ENCODE peak calls at places on chromosomes 2 and 18, in nine cellular contexts. I, J, B, E, C, V, S, R and W are unnamed samples.

GRCh38 chr2:26068602-26069298 is 34.9 kb downstream of the RAB10 start:
- DNase-seq in B (peak; percentile 95), V (no peak), I (peak; percentile 37), C (peak; percentile 95), J (no peak), E (no peak), S (peak; percentile 81), R (no peak), W (no peak)

GRCh38 chr18:40159141-40160017 is 1795.7 kb upstream of the PIK3C3 start:
- DNase-seq in R (no peak), E (no peak), S (peak; percentile 21), B (peak; percentile 38), C (peak; percentile 41), V (no peak), I (no peak), J (no peak), W (no peak)

GRCh38 chr2:231692847-231693246 is 15.5 kb upstream of the PTMA start:
- DNase-seq in R (no peak), E (no peak), V (no peak), I (no peak), J (no peak), S (no peak), B (no peak), C (no peak), W (no peak)

GRCh38 chr2:227472265-227473018 is 486 bp downstream of the AGFG1 start:
- DNase-seq in J (peak; percentile 37), I (peak; percentile 26), C (peak; percentile 77), R (no peak), E (peak; percentile 45), V (peak; percentile 21), S (no peak), B (peak; percentile 66), W (peak; percentile 7)

GRCh38 chr18:63788447-63789096 is 13.4 kb downstream of the SERPINB7 start:
- DNase-seq in E (no peak), B (peak; percentile 90), I (no peak), V (no peak), S (peak; percentile 63), C (peak; percentile 4), J (peak; percentile 27), R (no peak), W (no peak)

GRCh38 chr2:108621087-108621559 is 86.9 kb downstream of the LIMS1 start:
- DNase-seq in I (peak; percentile 44), V (no peak), J (peak; percentile 71), S (peak; percentile 56), R (no peak), E (no peak), C (peak; percentile 64), B (peak; percentile 66), W (peak; percentile 56)

GRCh38 chr2:168116448-168116847 is 130.9 kb downstream of the STK39 start:
- DNase-seq in I (no peak), S (no peak), B (peak; percentile 25), C (no peak), E (no peak), V (no peak), R (no peak), J (no peak), W (no peak)

GRCh38 chr2:3461781-3462492 is 57.4 kb downstream of the ADI1 start:
- DNase-seq in I (no peak), J (no peak), C (peak; percentile 77), E (peak; percentile 8), R (no peak), V (no peak), S (peak; percentile 56), B (peak; percentile 74), W (no peak)

GRCh38 chr2:61470965-61471904 is at the start of gene USP34:
- DNase-seq in B (peak; percentile 99), S (peak; percentile 97), V (peak; percentile 97), E (peak; percentile 94), R (peak; percentile 95), I (peak; percentile 88), J (peak; percentile 95), C (peak; percentile 98), W (peak; percentile 93)

GRCh38 chr2:96485350-96485749 is 19.8 kb downstream of the NEURL3 start:
- DNase-seq in B (no peak), S (no peak), C (no peak), E (no peak), I (peak; percentile 38), R (no peak), J (no peak), V (no peak), W (no peak)

DNA sequence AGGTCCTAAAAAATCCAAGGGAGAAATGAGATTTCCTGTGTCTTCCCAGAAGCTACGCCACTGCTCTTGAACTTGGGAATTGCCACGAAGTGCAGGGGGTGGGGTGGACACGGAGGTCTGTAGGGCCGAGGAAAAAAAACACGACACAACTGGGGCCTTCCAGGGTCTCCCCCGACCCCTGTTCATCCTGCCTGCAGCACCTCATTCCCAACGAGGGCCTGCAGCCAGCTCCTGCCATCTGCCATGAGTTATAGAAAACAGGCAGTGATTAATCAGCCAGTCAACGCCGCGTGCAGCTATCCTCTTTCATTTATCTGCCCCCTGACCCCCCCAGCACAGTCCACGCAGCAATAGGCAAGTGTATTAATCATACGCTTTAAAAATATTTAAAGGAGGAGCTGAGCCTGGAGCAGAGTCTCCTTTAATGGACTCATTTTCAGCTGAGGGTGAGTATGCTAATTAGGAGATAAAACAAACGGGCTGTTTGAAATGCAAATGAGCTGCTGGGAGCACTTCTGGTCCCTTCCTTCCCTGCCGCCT is 209.9 kb downstream of the TFCP2L1 start:
- DNase-seq in V (no peak), C (peak; percentile 59), R (no peak), I (peak; percentile 86), E (peak; percentile 53), J (peak; percentile 54), B (peak; percentile 88), S (peak; percentile 92), W (no peak)
- TF ChIP-seq POLR2A in V (no peak), C (peak; percentile 88), R (no peak), I (peak; percentile 99), E (peak; percentile 29), J (peak; percentile 80), B (peak; percentile 96), S (peak; percentile 99), W (peak; percentile 10)

GRCh38 chr2:121248766-121249343 is 36.1 kb downstream of the TFCP2L1 start:
- DNase-seq in R (no peak), V (no peak), J (no peak), C (no peak), B (no peak), E (no peak), S (no peak), I (no peak), W (no peak)
- TF ChIP-seq POLR2A in R (no peak), V (no peak), J (no peak), C (no peak), B (no peak), E (no peak), S (no peak), I (no peak), W (no peak)

GRCh38 chr2:157468931-157469708 is 25.2 kb upstream of the CYTIP start:
- DNase-seq in E (no peak), B (peak; percentile 83), I (no peak), R (no peak), C (peak; percentile 3), J (no peak), S (no peak), V (no peak), W (no peak)

GRCh38 chr2:157473585-157473984 is 29.7 kb upstream of the CYTIP start:
- DNase-seq in R (no peak), V (no peak), E (no peak), I (no peak), B (no peak), C (no peak), S (no peak), J (no peak), W (no peak)

GRCh38 chr2:157470321-157470720 is 26.4 kb upstream of the CYTIP start:
- DNase-seq in S (no peak), J (no peak), R (no peak), E (no peak), B (peak; percentile 17), I (no peak), C (no peak), V (no peak), W (no peak)

GRCh38 chr2:157466764-157467163 is 22.9 kb upstream of the CYTIP start:
- DNase-seq in S (no peak), J (no peak), I (no peak), E (no peak), B (peak; percentile 65), C (no peak), R (no peak), V (no peak), W (no peak)

DNA sequence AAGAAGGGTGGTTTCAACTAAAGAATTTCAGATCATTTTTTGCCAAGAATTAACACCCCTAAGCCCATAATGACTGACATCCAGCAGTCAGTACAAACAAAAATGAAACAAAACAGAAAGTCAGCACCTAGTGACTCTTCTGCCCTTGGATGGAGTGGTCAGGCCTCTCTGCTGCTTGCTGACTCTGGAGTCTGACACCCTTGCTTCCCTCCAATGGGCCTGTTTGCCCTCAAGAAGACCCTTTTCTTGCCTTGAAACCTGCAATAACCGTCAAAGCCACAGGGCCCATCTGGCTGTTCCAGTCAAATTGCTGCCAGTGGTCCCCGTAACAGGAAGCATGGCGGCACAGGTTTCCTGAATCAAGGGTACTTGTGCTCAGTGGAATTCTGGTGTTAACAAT is 27.2 kb upstream of the CYTIP start:
- DNase-seq in J (no peak), S (no peak), R (no peak), C (no peak), B (no peak), V (no peak), E (no peak), I (no peak), W (no peak)
- TF ChIP-seq POLR2A in J (no peak), S (no peak), R (no peak), C (no peak), B (no peak), V (no peak), E (no peak), I (no peak), W (no peak)

DNA sequence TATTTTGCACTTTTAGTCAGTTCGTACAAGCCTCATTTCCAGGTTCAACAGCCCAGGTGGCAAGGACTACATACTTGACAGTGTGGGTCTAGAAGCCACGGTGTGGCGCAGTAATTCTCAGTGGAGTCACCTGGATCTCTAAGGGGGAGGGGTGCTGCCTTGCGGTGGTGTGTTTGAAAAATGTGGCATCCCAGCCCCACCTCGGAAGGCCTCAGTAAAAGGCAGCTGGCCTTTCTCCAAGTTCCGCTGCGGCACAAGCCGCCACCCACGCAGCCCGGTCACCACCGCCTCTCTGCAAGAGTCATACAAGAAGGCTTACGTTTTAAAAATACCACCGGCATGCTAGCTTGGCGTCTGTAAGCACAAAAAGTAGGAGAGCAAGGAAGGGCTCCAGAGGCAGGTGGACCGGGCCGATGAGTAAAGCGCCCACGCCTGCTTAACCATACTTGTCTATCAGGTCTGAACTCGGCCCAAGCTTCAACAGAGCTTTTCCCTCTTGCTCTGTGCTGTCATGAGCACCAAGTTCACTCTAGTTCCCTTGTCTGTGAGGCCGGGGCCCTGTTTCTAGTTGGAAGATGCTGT is 49.5 kb downstream of the SPRED2 start:
- DNase-seq in J (peak; percentile 87), I (peak; percentile 57), S (peak; percentile 74), B (peak; percentile 93), C (peak; percentile 85), E (peak; percentile 75), V (peak; percentile 80), R (peak; percentile 82), W (peak; percentile 83)
- TF ChIP-seq POLR2A in J (no peak), I (no peak), S (no peak), B (no peak), C (peak; percentile 22), E (no peak), V (no peak), R (no peak), W (peak; percentile 25)